ENCODE peak calls at places on chromosomes 2 and 18, in seven cellular contexts. One of them, this sample, is unnamed.
A peak's percentile ranks its signal among the peaks of the same experiment; 100 is the strongest.

GRCh38 chr18:48376934-48377333 is 32.2 kb downstream of the ZBTB7C start:
- DNase-seq in A549: no peak
- DNase-seq in right cardiac atrium: no peak
- DNase-seq in brain microvascular endothelial cell: no peak
- DNase-seq in CD8-positive, alpha-beta T cell: no peak
- DNase-seq in thoracic aorta: no peak
- DNase-seq in AG04450: no peak
- DNase-seq in this sample: no peak

GRCh38 chr2:8661736-8662135 is 20.1 kb upstream of the ID2 start:
- DNase-seq in A549: no peak
- DNase-seq in right cardiac atrium: peak; percentile 87
- DNase-seq in brain microvascular endothelial cell: no peak
- DNase-seq in CD8-positive, alpha-beta T cell: no peak
- DNase-seq in thoracic aorta: no peak
- DNase-seq in AG04450: no peak
- DNase-seq in this sample: no peak

GRCh38 chr2:178692845-178693244 is 114.4 kb downstream of the TTN start:
- DNase-seq in A549: no peak
- DNase-seq in right cardiac atrium: no peak
- DNase-seq in brain microvascular endothelial cell: no peak
- DNase-seq in CD8-positive, alpha-beta T cell: no peak
- DNase-seq in thoracic aorta: no peak
- DNase-seq in AG04450: no peak
- DNase-seq in this sample: no peak

GRCh38 chr2:161090401-161090800 is 69.8 kb upstream of the TANK start:
- DNase-seq in A549: no peak
- DNase-seq in right cardiac atrium: no peak
- DNase-seq in brain microvascular endothelial cell: peak; percentile 28
- DNase-seq in CD8-positive, alpha-beta T cell: no peak
- DNase-seq in thoracic aorta: no peak
- DNase-seq in AG04450: no peak
- DNase-seq in this sample: no peak

GRCh38 chr2:128317186-128317897 is 1.3 kb downstream of the HS6ST1 start:
- DNase-seq in A549: no peak
- DNase-seq in right cardiac atrium: peak; percentile 67
- DNase-seq in brain microvascular endothelial cell: no peak
- DNase-seq in CD8-positive, alpha-beta T cell: no peak
- DNase-seq in thoracic aorta: no peak
- DNase-seq in AG04450: no peak
- DNase-seq in this sample: no peak

GRCh38 chr2:183185534-183185933 is 61.3 kb downstream of the NUP35 start:
- DNase-seq in A549: no peak
- DNase-seq in right cardiac atrium: no peak
- DNase-seq in brain microvascular endothelial cell: no peak
- DNase-seq in CD8-positive, alpha-beta T cell: no peak
- DNase-seq in thoracic aorta: no peak
- DNase-seq in AG04450: no peak
- DNase-seq in this sample: no peak

GRCh38 chr18:59593291-59593717 is 103.9 kb downstream of the CCBE1 start:
- DNase-seq in A549: no peak
- DNase-seq in right cardiac atrium: no peak
- DNase-seq in brain microvascular endothelial cell: no peak
- DNase-seq in CD8-positive, alpha-beta T cell: no peak
- DNase-seq in thoracic aorta: no peak
- DNase-seq in AG04450: peak; percentile 7
- DNase-seq in this sample: no peak

GRCh38 chr2:95115418-95115817 is 6.2 kb downstream of the MRPS5 start:
- DNase-seq in A549: peak; percentile 68
- DNase-seq in right cardiac atrium: peak; percentile 72
- DNase-seq in brain microvascular endothelial cell: peak; percentile 34
- DNase-seq in CD8-positive, alpha-beta T cell: peak; percentile 56
- DNase-seq in thoracic aorta: no peak
- DNase-seq in AG04450: peak; percentile 21
- DNase-seq in this sample: peak; percentile 77

GRCh38 chr2:9286553-9287399 is 80.2 kb downstream of the ASAP2 start:
- DNase-seq in A549: no peak
- DNase-seq in right cardiac atrium: no peak
- DNase-seq in brain microvascular endothelial cell: no peak
- DNase-seq in CD8-positive, alpha-beta T cell: no peak
- DNase-seq in thoracic aorta: no peak
- DNase-seq in AG04450: no peak
- DNase-seq in this sample: no peak

DNA sequence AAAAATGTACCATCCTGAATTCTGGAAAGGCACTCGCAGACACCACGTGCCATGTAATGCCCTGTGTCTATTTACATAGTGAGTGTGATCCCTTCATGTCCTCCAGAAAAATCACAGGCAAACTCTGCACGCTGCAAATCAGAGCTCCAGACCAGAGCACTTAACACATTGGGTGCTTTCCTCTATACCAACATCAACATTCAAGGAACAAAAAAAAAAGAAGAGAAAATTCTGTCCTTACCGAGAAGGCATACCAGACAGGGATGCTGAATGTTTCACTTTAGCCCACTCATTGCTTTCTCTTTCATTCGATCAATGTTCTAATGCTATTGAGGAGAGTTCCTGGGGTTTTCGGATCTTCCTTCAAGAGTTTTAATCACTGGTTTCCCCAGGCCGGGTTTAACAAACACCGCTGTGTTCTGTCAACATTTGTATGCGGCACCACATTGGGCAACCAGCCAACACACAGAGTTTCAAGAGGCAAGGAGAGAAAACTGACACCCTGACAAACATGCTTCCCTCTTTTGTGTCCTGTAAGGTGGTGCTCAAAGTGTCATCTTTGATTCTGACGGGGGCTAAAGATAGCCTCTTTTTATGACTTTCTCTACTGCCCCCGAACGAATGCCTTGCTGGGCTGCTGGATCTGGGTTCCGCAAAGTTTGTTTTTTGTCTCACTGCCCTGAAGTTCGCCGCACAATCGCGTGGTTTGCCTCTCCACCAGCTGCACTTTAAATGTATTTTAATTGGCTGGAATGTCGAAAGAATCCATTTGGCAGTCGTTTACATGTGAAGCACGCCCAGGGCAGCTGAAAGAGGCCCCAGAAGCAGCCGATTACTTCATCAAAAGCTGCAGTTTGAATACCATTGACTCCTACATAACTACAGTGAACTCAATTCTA is 106.4 kb upstream of the NCKAP5 start:
- DNase-seq in A549: no peak
- DNase-seq in right cardiac atrium: peak; percentile 73
- DNase-seq in brain microvascular endothelial cell: peak; percentile 78
- DNase-seq in CD8-positive, alpha-beta T cell: no peak
- DNase-seq in thoracic aorta: no peak
- DNase-seq in AG04450: peak; percentile 80
- DNase-seq in this sample: peak; percentile 54
- H3K4me3 ChIP-seq in A549: peak overlapping the region; percentile 39
- H3K4me3 ChIP-seq in right cardiac atrium: peak overlapping the region; percentile 42
- H3K4me3 ChIP-seq in brain microvascular endothelial cell: peak overlapping the region; percentile 40
- H3K4me3 ChIP-seq in CD8-positive, alpha-beta T cell: no peak overlapping the region
- H3K4me3 ChIP-seq in thoracic aorta: peak overlapping the region; percentile 63
- H3K4me3 ChIP-seq in AG04450: peak overlapping the region; percentile 48
- H3K4me3 ChIP-seq in this sample: peak overlapping the region; percentile 8

GRCh38 chr2:50729306-50730105 is 302.4 kb downstream of the NRXN1 start:
- DNase-seq in A549: no peak
- DNase-seq in right cardiac atrium: no peak
- DNase-seq in brain microvascular endothelial cell: no peak
- DNase-seq in CD8-positive, alpha-beta T cell: no peak
- DNase-seq in thoracic aorta: no peak
- DNase-seq in AG04450: no peak
- DNase-seq in this sample: no peak

GRCh38 chr2:50727940-50728339 is 304.0 kb downstream of the NRXN1 start:
- DNase-seq in A549: no peak
- DNase-seq in right cardiac atrium: no peak
- DNase-seq in brain microvascular endothelial cell: no peak
- DNase-seq in CD8-positive, alpha-beta T cell: no peak
- DNase-seq in thoracic aorta: no peak
- DNase-seq in AG04450: no peak
- DNase-seq in this sample: no peak

DNA sequence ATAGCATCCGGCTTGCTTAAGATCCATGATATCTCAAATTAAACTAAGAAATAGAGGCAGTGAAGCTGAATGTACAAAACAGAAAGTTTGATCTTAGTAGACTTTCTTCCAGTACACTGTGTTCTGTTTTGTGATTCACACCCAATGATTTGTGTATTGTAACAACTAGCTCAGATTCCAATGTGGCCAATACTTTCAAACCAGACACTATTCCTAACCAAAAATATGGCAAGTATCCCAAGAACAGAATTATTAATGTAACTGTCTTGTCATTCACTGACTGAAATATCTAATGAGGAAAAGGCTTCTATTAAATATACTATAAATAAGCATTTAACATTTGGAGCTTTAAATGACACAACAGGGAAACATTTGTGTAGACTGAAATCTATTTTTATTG is 299.1 kb downstream of the NRXN1 start:
- DNase-seq in A549: no peak
- DNase-seq in right cardiac atrium: no peak
- DNase-seq in brain microvascular endothelial cell: no peak
- DNase-seq in CD8-positive, alpha-beta T cell: no peak
- DNase-seq in thoracic aorta: no peak
- DNase-seq in AG04450: no peak
- DNase-seq in this sample: no peak
- H3K27ac ChIP-seq in A549: no peak overlapping the region
- H3K27ac ChIP-seq in right cardiac atrium: no peak overlapping the region
- H3K27ac ChIP-seq in brain microvascular endothelial cell: no peak overlapping the region
- H3K27ac ChIP-seq in CD8-positive, alpha-beta T cell: no peak overlapping the region
- H3K27ac ChIP-seq in thoracic aorta: no peak overlapping the region
- H3K27ac ChIP-seq in AG04450: no peak overlapping the region
- H3K27ac ChIP-seq in this sample: no peak overlapping the region

DNA sequence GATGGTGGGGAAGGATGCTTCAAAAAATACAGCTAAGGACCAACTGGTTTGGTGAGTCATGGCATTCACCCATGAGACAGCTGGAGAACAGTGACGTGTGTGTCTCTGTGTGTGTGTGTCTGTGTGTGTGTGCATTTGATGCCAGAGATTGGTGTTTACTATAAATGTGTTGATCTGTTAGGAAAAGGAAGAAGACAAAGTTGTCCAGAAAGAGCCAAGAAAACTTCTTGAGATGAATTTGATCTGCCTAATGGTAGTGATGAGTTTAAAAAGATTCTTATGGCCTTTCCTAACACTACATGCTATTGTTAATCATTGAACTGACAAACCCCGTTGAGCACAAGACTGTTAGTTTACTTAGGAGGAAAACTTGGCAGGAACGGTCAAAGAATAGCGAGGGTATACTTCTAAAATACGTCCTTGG is 36.4 kb upstream of the IL1R1 start:
- DNase-seq in A549: peak; percentile 58
- DNase-seq in right cardiac atrium: no peak
- DNase-seq in brain microvascular endothelial cell: peak; percentile 85
- DNase-seq in CD8-positive, alpha-beta T cell: no peak
- DNase-seq in thoracic aorta: no peak
- DNase-seq in AG04450: no peak
- DNase-seq in this sample: no peak
- H3K4me3 ChIP-seq in A549: peak overlapping the region; percentile 41
- H3K4me3 ChIP-seq in right cardiac atrium: peak overlapping the region; percentile 13
- H3K4me3 ChIP-seq in brain microvascular endothelial cell: no peak overlapping the region
- H3K4me3 ChIP-seq in CD8-positive, alpha-beta T cell: no peak overlapping the region
- H3K4me3 ChIP-seq in thoracic aorta: peak overlapping the region; percentile 72
- H3K4me3 ChIP-seq in AG04450: peak overlapping the region; percentile 12
- H3K4me3 ChIP-seq in this sample: no peak overlapping the region

DNA sequence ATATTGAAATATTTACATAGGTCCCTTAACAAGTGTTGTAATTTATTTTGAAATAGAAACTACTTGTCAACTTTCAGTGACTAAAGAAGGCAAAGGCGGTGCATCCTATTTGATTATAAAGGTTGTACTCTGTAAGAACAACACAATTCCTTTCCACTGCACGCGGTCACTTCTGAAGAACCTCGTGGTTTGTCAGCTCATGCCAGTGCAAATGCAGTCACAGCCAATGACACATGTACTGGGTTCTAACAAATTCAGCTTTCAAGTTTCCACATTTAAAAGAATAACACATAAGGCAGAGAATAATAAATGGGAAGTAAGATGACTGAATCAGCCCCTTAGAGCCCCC is 39.8 kb downstream of the CYB5A start:
- DNase-seq in A549: no peak
- DNase-seq in right cardiac atrium: no peak
- DNase-seq in brain microvascular endothelial cell: peak; percentile 29
- DNase-seq in CD8-positive, alpha-beta T cell: no peak
- DNase-seq in thoracic aorta: no peak
- DNase-seq in AG04450: no peak
- DNase-seq in this sample: no peak
- H3K27ac ChIP-seq in A549: peak overlapping the region; percentile 87
- H3K27ac ChIP-seq in right cardiac atrium: no peak overlapping the region
- H3K27ac ChIP-seq in brain microvascular endothelial cell: peak overlapping the region; percentile 87
- H3K27ac ChIP-seq in CD8-positive, alpha-beta T cell: no peak overlapping the region
- H3K27ac ChIP-seq in thoracic aorta: no peak overlapping the region
- H3K27ac ChIP-seq in AG04450: no peak overlapping the region
- H3K27ac ChIP-seq in this sample: no peak overlapping the region

GRCh38 chr18:65754121-65754520 is 3.3 kb downstream of the CDH7 start:
- DNase-seq in A549: no peak
- DNase-seq in right cardiac atrium: no peak
- DNase-seq in brain microvascular endothelial cell: peak; percentile 11
- DNase-seq in CD8-positive, alpha-beta T cell: no peak
- DNase-seq in thoracic aorta: no peak
- DNase-seq in AG04450: no peak
- DNase-seq in this sample: peak; percentile 89
- H3K4me3 ChIP-seq in A549: no peak overlapping the region
- H3K4me3 ChIP-seq in right cardiac atrium: no peak overlapping the region
- H3K4me3 ChIP-seq in brain microvascular endothelial cell: no peak overlapping the region
- H3K4me3 ChIP-seq in CD8-positive, alpha-beta T cell: no peak overlapping the region
- H3K4me3 ChIP-seq in thoracic aorta: no peak overlapping the region
- H3K4me3 ChIP-seq in AG04450: no peak overlapping the region
- H3K4me3 ChIP-seq in this sample: peak overlapping the region; percentile 13

GRCh38 chr2:41151746-41152145 is 699.9 kb upstream of the SLC8A1 start:
- DNase-seq in A549: no peak
- DNase-seq in right cardiac atrium: no peak
- DNase-seq in brain microvascular endothelial cell: peak; percentile 25
- DNase-seq in CD8-positive, alpha-beta T cell: no peak
- DNase-seq in thoracic aorta: no peak
- DNase-seq in AG04450: no peak
- DNase-seq in this sample: no peak
- H3K27ac ChIP-seq in A549: no peak overlapping the region
- H3K27ac ChIP-seq in right cardiac atrium: no peak overlapping the region
- H3K27ac ChIP-seq in brain microvascular endothelial cell: no peak overlapping the region
- H3K27ac ChIP-seq in CD8-positive, alpha-beta T cell: no peak overlapping the region
- H3K27ac ChIP-seq in thoracic aorta: no peak overlapping the region
- H3K27ac ChIP-seq in AG04450: no peak overlapping the region
- H3K27ac ChIP-seq in this sample: no peak overlapping the region

GRCh38 chr2:10304458-10305253 is 2.0 kb downstream of the HPCAL1 start:
- DNase-seq in A549: no peak
- DNase-seq in right cardiac atrium: no peak
- DNase-seq in brain microvascular endothelial cell: no peak
- DNase-seq in CD8-positive, alpha-beta T cell: no peak
- DNase-seq in thoracic aorta: no peak
- DNase-seq in AG04450: no peak
- DNase-seq in this sample: no peak
- H3K4me3 ChIP-seq in A549: peak overlapping the region; percentile 84
- H3K4me3 ChIP-seq in right cardiac atrium: peak overlapping the region; percentile 76
- H3K4me3 ChIP-seq in brain microvascular endothelial cell: peak overlapping the region; percentile 84
- H3K4me3 ChIP-seq in CD8-positive, alpha-beta T cell: peak overlapping the region; percentile 84
- H3K4me3 ChIP-seq in thoracic aorta: peak overlapping the region; percentile 86
- H3K4me3 ChIP-seq in AG04450: peak overlapping the region; percentile 89
- H3K4me3 ChIP-seq in this sample: peak overlapping the region; percentile 71

DNA sequence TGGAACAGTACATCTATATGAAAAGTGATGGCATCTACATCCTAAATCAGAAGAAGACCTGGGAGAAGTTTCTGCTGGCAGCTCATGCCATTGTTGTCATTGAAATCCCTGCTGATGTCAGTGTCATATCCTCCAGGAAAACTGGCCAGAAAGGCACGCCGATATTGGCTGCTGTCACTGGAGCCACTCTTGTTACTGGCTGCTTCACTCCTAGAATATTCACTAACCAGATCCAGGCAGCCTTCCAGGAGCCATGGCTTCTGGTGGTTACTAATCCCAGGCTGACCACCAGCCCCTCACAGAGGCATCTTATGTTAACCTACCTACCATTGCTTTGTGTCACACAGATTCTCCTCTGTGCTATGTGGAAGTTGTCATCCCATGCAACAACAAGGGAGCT is 27.0 kb upstream of the MTX2 start:
- DNase-seq in A549: no peak
- DNase-seq in right cardiac atrium: no peak
- DNase-seq in brain microvascular endothelial cell: no peak
- DNase-seq in CD8-positive, alpha-beta T cell: no peak
- DNase-seq in thoracic aorta: no peak
- DNase-seq in AG04450: no peak
- DNase-seq in this sample: no peak
- H3K27ac ChIP-seq in A549: no peak overlapping the region
- H3K27ac ChIP-seq in right cardiac atrium: no peak overlapping the region
- H3K27ac ChIP-seq in brain microvascular endothelial cell: no peak overlapping the region
- H3K27ac ChIP-seq in CD8-positive, alpha-beta T cell: no peak overlapping the region
- H3K27ac ChIP-seq in thoracic aorta: no peak overlapping the region
- H3K27ac ChIP-seq in AG04450: no peak overlapping the region
- H3K27ac ChIP-seq in this sample: no peak overlapping the region